ENCODE peak calls at places on chromosome 1, in six cellular contexts. U, A, S, V, W and M are unnamed samples.

GRCh38 chr1:115218034-115218405 is 120.0 kb downstream of the NGF start:
- DNase-seq in W (no peak), U (no peak), V (no peak), S (no peak), A (no peak), M (no peak)

GRCh38 chr1:83588140-83588539 is 410.8 kb downstream of the TTLL7 start:
- DNase-seq in W (no peak), V (no peak), A (no peak), U (no peak), S (no peak), M (no peak)

GRCh38 chr1:3352084-3352951 is 102.1 kb upstream of the ARHGEF16 start:
- DNase-seq in W (peak), S (no peak), U (peak), A (peak), V (no peak), M (peak)

GRCh38 chr1:208520700-208521099 is 276.5 kb upstream of the PLXNA2 start:
- DNase-seq in W (no peak), V (no peak), A (peak), S (no peak), U (no peak), M (no peak)

GRCh38 chr1:8448906-8449661 is 131.2 kb downstream of the SLC45A1 start:
- DNase-seq in U (peak), W (no peak), V (no peak), A (peak), S (no peak), M (peak)

GRCh38 chr1:55689800-55690199 is 474.6 kb upstream of the USP24 start:
- DNase-seq in V (no peak), W (no peak), A (no peak), U (no peak), S (no peak), M (no peak)

GRCh38 chr1:203084588-203085527 is 954 bp downstream of the MYOG start:
- DNase-seq in W (no peak), V (no peak), U (no peak), A (no peak), S (no peak), M (no peak)

GRCh38 chr1:151267760-151268159 is 13.2 kb downstream of the PSMD4 start:
- DNase-seq in U (no peak), W (no peak), A (peak), V (no peak), S (no peak), M (no peak)

GRCh38 chr1:224432672-224433040 is 1.9 kb downstream of the WDR26 start:
- DNase-seq in V (no peak), A (peak), S (no peak), W (peak), U (peak), M (peak)

GRCh38 chr1:22261580-22261979 is 118.7 kb upstream of the WNT4 start:
- DNase-seq in V (no peak), A (no peak), W (no peak), U (no peak), S (no peak), M (no peak)

GRCh38 chr1:14567056-14567455 is 31.4 kb upstream of the KAZN start:
- DNase-seq in U (no peak), V (no peak), A (no peak), S (no peak), W (no peak), M (no peak)
- TF ChIP-seq CTCF in U (no peak), V (no peak), A (no peak), S (no peak), W (no peak), M (no peak)

GRCh38 chr1:205492201-205492667 is 12.2 kb upstream of the CDK18 start:
- DNase-seq in W (no peak), A (no peak), S (no peak), V (no peak), U (no peak), M (no peak)

GRCh38 chr1:205493241-205494085 is 11.0 kb upstream of the CDK18 start:
- DNase-seq in A (peak), W (no peak), U (peak), S (peak), V (peak), M (peak)

GRCh38 chr1:205495237-205495823 is 9.1 kb upstream of the CDK18 start:
- DNase-seq in V (no peak), U (no peak), W (peak), S (peak), A (no peak), M (no peak)

GRCh38 chr1:205492774-205493173 is 11.7 kb upstream of the CDK18 start:
- DNase-seq in W (no peak), S (no peak), V (no peak), A (no peak), U (no peak), M (no peak)

GRCh38 chr1:205494119-205494518 is 10.3 kb upstream of the CDK18 start:
- DNase-seq in U (no peak), W (no peak), V (no peak), A (no peak), S (no peak), M (no peak)
- TF ChIP-seq CTCF in U (no peak), W (no peak), V (no peak), A (no peak), S (no peak), M (no peak)

GRCh38 chr1:27668808-27669723 is 2.9 kb downstream of the IFI6 start:
- DNase-seq in V (no peak), U (peak), A (peak), S (peak), W (peak), M (peak)

GRCh38 chr1:27668121-27668807 is 3.7 kb downstream of the IFI6 start:
- DNase-seq in S (no peak), A (no peak), W (no peak), U (no peak), V (no peak), M (no peak)

GRCh38 chr1:27669876-27670275 is 2.1 kb downstream of the IFI6 start:
- DNase-seq in A (no peak), S (no peak), V (no peak), U (no peak), W (no peak), M (no peak)

GRCh38 chr1:27672750-27673112 is 739 bp upstream of the IFI6 start:
- DNase-seq in S (no peak), W (no peak), U (peak), A (peak), V (no peak), M (peak)

GRCh38 chr1:27671964-27672749 is at the start of gene IFI6:
- DNase-seq in W (peak), A (peak), V (peak), S (peak), U (peak), M (peak)
- TF ChIP-seq CTCF in W (peak), A (peak), V (peak), S (peak), U (peak), M (peak)

DNA sequence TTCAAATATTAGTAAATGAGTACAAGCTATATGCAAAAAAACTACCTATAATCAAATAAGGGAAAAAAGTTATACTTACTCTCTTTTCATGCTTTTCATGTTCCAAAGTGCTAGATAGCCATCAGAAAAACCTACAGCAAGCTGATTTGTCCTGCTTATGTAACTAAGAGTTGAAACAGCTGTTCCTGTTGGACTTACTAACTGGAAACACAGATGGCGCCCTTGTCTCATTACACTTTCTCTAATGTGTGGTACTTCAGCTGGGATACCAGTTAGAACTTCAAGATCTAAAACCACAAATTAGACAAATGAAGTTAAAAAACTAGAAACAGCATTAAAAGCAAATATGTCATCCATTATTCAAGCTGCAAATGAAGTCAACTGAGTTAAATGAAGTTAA is 24.3 kb downstream of the AHCTF1 start:
- DNase-seq in A (peak), W (peak), S (no peak), U (peak), V (peak), M (peak)
- TF ChIP-seq CTCF in A (peak), W (peak), S (no peak), U (peak), V (peak), M (peak)

DNA sequence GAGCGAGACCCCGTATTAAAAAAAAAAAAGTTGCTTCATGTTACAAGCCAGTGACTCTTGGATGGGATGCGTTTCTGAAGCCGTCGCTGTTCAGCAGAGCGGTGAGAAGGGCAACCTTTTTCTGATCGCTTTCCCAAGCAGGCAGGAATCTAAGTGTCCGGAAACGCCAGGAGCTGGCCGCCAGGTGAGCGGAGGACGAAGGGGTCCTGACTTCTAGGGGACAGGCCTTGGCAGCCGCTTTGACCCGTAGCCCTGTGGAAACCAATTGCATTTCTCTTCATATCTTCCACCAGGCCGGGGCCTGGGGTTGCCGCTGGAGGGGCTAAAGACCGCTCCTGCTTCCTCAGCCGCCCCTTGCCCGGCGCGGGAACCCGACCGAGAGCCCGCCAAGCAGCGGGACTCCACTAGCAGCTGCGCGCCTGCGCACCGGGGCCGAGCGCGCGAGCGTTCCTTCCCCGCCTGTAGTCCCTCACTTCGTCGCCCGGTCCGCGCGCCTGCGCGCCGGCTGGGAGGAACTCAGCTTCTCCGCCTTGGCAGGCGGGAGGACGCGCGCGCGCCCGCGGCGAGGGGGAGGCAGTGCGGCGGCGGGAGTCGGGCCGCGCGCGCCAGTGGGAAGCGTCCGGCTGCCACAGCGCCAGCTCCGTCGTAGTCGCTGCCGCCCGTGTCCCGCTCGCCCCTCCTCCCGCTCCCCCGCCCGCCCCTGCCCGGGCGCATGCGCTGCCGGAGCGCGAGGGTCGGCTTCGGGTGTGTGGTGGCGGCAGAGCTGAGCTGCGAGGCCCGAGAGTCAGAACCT is at the start of gene SPEN:
- DNase-seq in W (peak), U (peak), V (peak), A (peak), S (peak), M (peak)
- TF ChIP-seq CTCF in W (no peak), U (no peak), V (no peak), A (no peak), S (no peak), M (no peak)

GRCh38 chr1:109773900-109774485 is 10.3 kb upstream of the EPS8L3 start:
- DNase-seq in V (no peak), S (no peak), U (no peak), A (no peak), W (no peak), M (no peak)
- TF ChIP-seq CTCF in V (no peak), S (no peak), U (no peak), A (no peak), W (no peak), M (no peak)

GRCh38 chr1:248820041-248820585 is 5.6 kb downstream of the SH3BP5L start:
- DNase-seq in S (no peak), V (no peak), U (no peak), A (no peak), W (peak), M (no peak)
- TF ChIP-seq CTCF in S (no peak), V (no peak), U (no peak), A (no peak), W (no peak), M (no peak)

GRCh38 chr1:20983297-20983889 is 193.3 kb downstream of the EIF4G3 start:
- DNase-seq in S (no peak), V (no peak), W (no peak), U (no peak), A (no peak), M (no peak)
- TF ChIP-seq CTCF in S (no peak), V (no peak), W (no peak), U (no peak), A (no peak), M (no peak)